ENCODE peak calls at places on chromosome 22, in six cellular contexts. One of them, this sample, is unnamed. For H3K27me3, the result is how much of the 10 kb centered on the place peaks cover.

GRCh38 chr22:50441428-50441993 is 33.3 kb downstream of the SBF1 start:
- DNase-seq in neuronal stem cell: no peak
- DNase-seq in IMR-90: no peak
- DNase-seq in mesenchymal stem cell: no peak
- DNase-seq in H1: no peak
- DNase-seq in mesendoderm: no peak
- DNase-seq in this sample: no peak

GRCh38 chr22:25736378-25737011 is 5.5 kb upstream of the MYO18B start:
- DNase-seq in neuronal stem cell: no peak
- DNase-seq in IMR-90: no peak
- DNase-seq in mesenchymal stem cell: no peak
- DNase-seq in H1: no peak
- DNase-seq in mesendoderm: no peak
- DNase-seq in this sample: no peak

GRCh38 chr22:19666663-19667593 is 47.4 kb upstream of the SEPTIN5 start:
- DNase-seq in neuronal stem cell: no peak
- DNase-seq in IMR-90: peak
- DNase-seq in mesenchymal stem cell: no peak
- DNase-seq in H1: no peak
- DNase-seq in mesendoderm: no peak
- DNase-seq in this sample: no peak

GRCh38 chr22:32100711-32101110 is 57.6 kb downstream of the SLC5A1 start:
- DNase-seq in neuronal stem cell: no peak
- DNase-seq in IMR-90: no peak
- DNase-seq in mesenchymal stem cell: no peak
- DNase-seq in H1: no peak
- DNase-seq in mesendoderm: no peak
- DNase-seq in this sample: no peak

GRCh38 chr22:49321477-49322055 is 506.1 kb downstream of the BRD1 start:
- DNase-seq in neuronal stem cell: no peak
- DNase-seq in IMR-90: no peak
- DNase-seq in mesenchymal stem cell: no peak
- DNase-seq in H1: peak
- DNase-seq in mesendoderm: no peak
- DNase-seq in this sample: peak

GRCh38 chr22:32050678-32051515 is 7.8 kb downstream of the SLC5A1 start:
- DNase-seq in neuronal stem cell: no peak
- DNase-seq in IMR-90: peak
- DNase-seq in mesenchymal stem cell: peak
- DNase-seq in H1: no peak
- DNase-seq in mesendoderm: peak
- DNase-seq in this sample: peak

GRCh38 chr22:32204856-32205722 is at the start of gene RFPL2:
- DNase-seq in neuronal stem cell: peak
- DNase-seq in IMR-90: peak
- DNase-seq in mesenchymal stem cell: peak
- DNase-seq in H1: peak
- DNase-seq in mesendoderm: peak
- DNase-seq in this sample: peak

GRCh38 chr22:22939537-22940368 is 52.1 kb downstream of the IGLL5 start:
- DNase-seq in neuronal stem cell: no peak
- DNase-seq in IMR-90: no peak
- DNase-seq in mesenchymal stem cell: no peak
- DNase-seq in H1: no peak
- DNase-seq in mesendoderm: no peak
- DNase-seq in this sample: no peak

DNA sequence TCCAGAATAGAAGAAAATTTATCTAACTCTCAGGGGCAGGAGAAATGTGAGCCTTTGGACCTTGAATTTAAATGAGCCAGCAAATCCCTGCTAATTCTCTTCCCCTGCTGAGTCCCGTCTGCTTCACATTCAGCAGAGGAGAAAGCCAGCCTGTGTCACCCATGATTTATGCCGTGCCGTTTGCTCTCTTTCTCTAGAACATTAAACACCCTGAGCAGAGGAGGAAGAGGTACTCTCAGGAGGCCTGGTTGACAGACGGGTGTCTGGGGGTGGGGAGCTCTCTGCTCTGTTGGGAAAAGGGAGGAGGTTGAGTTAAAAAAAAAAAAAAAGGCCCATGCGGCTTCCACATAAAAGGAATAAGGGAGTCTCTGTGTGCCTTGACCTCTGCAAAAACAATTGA is 11.3 kb upstream of the MTMR3 start:
- DNase-seq in neuronal stem cell: no peak
- DNase-seq in IMR-90: no peak
- DNase-seq in mesenchymal stem cell: peak
- DNase-seq in H1: peak
- DNase-seq in mesendoderm: peak
- DNase-seq in this sample: no peak
- H3K27me3 ChIP-seq in neuronal stem cell: under half
- H3K27me3 ChIP-seq in IMR-90: under half
- H3K27me3 ChIP-seq in mesenchymal stem cell: half or more
- H3K27me3 ChIP-seq in H1: under half
- H3K27me3 ChIP-seq in mesendoderm: under half
- H3K27me3 ChIP-seq in this sample: under half

DNA sequence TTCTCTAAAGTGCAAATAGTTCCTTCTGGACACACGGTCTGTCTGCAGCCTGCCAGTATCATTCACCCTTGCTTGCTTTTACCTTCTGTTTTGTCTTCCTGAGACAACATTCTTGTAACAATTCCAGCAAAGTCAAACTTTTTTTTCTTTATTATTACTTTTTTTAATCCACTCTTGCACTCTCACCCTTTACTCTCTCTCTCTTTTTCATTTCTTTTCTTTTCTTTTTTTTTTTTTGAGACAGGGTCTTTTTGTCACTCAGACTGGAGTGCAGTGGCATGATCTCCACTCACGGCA is 53.7 kb downstream of the MCHR1 start:
- DNase-seq in neuronal stem cell: no peak
- DNase-seq in IMR-90: no peak
- DNase-seq in mesenchymal stem cell: no peak
- DNase-seq in H1: no peak
- DNase-seq in mesendoderm: no peak
- DNase-seq in this sample: no peak
- H2BK5ac ChIP-seq in neuronal stem cell: no peak
- H2BK5ac ChIP-seq in IMR-90: no peak
- H2BK5ac ChIP-seq in mesenchymal stem cell: no peak
- H2BK5ac ChIP-seq in H1: peak
- H2BK5ac ChIP-seq in mesendoderm: no peak
- H2BK5ac ChIP-seq in this sample: no peak

GRCh38 chr22:38767313-38767712 is 11.5 kb upstream of the SUN2 start:
- DNase-seq in neuronal stem cell: no peak
- DNase-seq in IMR-90: no peak
- DNase-seq in mesenchymal stem cell: no peak
- DNase-seq in H1: no peak
- DNase-seq in mesendoderm: no peak
- DNase-seq in this sample: no peak

GRCh38 chr22:38762607-38763006 is 6.8 kb upstream of the SUN2 start:
- DNase-seq in neuronal stem cell: no peak
- DNase-seq in IMR-90: no peak
- DNase-seq in mesenchymal stem cell: no peak
- DNase-seq in H1: no peak
- DNase-seq in mesendoderm: no peak
- DNase-seq in this sample: no peak

GRCh38 chr22:38770257-38770949 is 14.6 kb upstream of the SUN2 start:
- DNase-seq in neuronal stem cell: no peak
- DNase-seq in IMR-90: no peak
- DNase-seq in mesenchymal stem cell: no peak
- DNase-seq in H1: no peak
- DNase-seq in mesendoderm: no peak
- DNase-seq in this sample: no peak

GRCh38 chr22:38768036-38768435 is 12.2 kb upstream of the SUN2 start:
- DNase-seq in neuronal stem cell: no peak
- DNase-seq in IMR-90: no peak
- DNase-seq in mesenchymal stem cell: no peak
- DNase-seq in H1: no peak
- DNase-seq in mesendoderm: no peak
- DNase-seq in this sample: no peak

DNA sequence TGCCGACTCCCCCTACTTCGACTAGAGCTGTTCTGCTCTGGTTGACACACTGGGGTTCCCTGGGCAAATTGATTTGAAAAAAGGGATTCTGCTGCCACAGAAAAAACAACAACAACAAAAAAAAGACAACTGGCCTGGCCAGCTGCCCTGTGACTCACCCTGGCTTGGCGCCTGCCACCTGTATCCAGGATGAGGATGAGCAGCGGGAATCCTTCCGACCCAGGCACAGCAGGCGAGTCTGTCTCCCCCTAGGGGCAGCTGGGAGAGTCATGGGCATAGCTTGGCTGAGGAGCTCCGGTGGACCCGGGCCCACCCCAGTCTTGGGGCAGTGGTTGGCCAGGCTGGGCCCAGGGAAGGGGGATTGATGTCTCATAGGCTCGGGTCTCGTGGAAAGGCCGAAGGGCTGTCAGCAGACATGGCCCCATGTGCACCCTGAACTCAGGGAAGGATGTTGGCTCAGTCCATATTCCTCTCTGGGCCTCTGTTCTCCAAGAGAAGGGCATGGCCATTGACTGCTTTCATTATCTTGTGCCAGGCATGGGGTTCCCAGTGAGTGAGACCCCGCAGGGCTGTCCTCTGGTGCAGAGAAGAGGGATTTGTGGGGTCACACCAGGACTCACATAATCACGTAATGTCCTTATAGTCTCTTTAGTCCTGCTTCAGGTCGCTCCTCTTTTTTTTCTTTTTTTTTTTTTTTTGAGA is 10.4 kb upstream of the SUN2 start:
- DNase-seq in neuronal stem cell: no peak
- DNase-seq in IMR-90: peak
- DNase-seq in mesenchymal stem cell: peak
- DNase-seq in H1: peak
- DNase-seq in mesendoderm: peak
- DNase-seq in this sample: peak
- H3K27me3 ChIP-seq in neuronal stem cell: under half
- H3K27me3 ChIP-seq in IMR-90: under half
- H3K27me3 ChIP-seq in mesenchymal stem cell: under half
- H3K27me3 ChIP-seq in H1: under half
- H3K27me3 ChIP-seq in mesendoderm: under half
- H3K27me3 ChIP-seq in this sample: under half

GRCh38 chr22:24191381-24191841 is 10.1 kb downstream of the SUSD2 start:
- DNase-seq in neuronal stem cell: no peak
- DNase-seq in IMR-90: no peak
- DNase-seq in mesenchymal stem cell: no peak
- DNase-seq in H1: peak
- DNase-seq in mesendoderm: no peak
- DNase-seq in this sample: peak
- H2BK5ac ChIP-seq in neuronal stem cell: no peak
- H2BK5ac ChIP-seq in IMR-90: no peak
- H2BK5ac ChIP-seq in mesenchymal stem cell: no peak
- H2BK5ac ChIP-seq in H1: no peak
- H2BK5ac ChIP-seq in mesendoderm: no peak
- H2BK5ac ChIP-seq in this sample: no peak

DNA sequence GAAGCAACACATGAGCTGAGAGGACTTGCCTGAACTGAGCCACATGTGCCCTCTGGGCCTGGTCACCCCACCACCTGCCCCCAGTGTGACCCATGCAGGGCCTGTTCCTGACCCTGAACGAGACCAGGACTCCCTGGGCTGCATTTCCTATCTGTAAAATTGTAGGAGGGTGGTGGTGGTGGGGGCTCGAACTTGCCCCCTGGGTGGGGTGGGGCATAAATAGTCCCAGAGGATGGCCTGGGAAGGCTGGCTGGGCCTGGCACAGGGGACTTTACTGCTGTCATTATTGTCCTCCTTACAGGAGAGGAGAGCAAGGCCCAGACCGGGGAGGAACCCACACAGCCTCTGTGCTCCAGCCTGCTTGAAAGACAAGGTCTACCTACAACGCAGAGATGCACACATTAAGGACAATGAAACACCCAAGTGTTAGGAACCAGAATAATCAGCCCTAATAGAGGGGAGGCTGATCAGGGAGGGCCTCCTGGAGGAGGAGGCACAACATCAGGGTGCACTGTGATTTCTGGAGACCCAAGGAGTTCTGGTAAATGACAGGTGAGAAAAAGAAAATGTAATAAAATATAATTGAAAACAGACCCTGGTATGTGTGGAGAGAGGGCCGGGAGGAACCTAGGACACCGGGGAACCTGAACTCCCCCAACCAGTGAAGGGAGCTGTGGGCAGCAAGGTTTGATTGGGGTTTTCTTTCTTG is 2.8 kb upstream of the AIFM3 start:
- DNase-seq in neuronal stem cell: no peak
- DNase-seq in IMR-90: no peak
- DNase-seq in mesenchymal stem cell: no peak
- DNase-seq in H1: no peak
- DNase-seq in mesendoderm: no peak
- DNase-seq in this sample: no peak
- H3K27me3 ChIP-seq in neuronal stem cell: under half
- H3K27me3 ChIP-seq in IMR-90: under half
- H3K27me3 ChIP-seq in mesenchymal stem cell: under half
- H3K27me3 ChIP-seq in H1: half or more
- H3K27me3 ChIP-seq in mesendoderm: under half
- H3K27me3 ChIP-seq in this sample: under half

DNA sequence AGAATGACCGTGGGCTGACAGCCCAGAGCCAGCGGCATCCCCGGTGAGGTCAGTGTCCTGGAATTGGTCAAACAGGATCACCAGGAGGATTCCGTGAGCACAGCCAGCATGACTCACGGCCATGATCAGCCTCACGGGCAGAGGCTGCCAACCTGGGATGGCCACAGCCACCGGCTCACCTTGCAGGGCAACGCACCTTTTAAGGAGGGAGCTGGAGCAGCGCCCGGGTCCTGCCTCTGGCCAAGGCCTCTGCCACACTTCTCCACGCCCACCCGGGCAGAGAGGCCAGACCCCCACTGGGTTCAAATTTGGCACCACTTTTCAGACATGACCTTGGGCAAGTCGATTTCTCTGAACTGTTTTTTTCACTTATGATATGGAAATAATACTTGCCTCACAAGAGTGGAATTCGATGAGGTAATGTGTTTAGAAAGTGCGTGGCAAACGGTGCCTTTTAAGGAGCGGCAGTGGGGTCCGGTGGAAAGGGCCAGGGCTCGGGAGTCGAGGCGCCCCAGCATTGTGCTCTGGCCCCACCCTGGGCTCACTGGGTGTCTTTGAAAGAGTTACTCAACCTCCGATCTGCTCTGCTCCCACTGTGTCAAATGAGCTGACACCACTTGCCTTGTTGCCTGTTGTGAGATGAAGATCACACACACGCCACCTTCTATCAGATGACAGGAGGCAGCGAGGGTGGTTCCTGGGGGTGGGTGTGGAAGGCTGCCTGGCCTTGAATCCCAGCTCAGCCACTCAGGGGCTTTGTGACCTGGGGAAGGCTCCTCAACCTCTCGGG is 16.0 kb downstream of the TXN2 start:
- DNase-seq in neuronal stem cell: no peak
- DNase-seq in IMR-90: peak
- DNase-seq in mesenchymal stem cell: peak
- DNase-seq in H1: no peak
- DNase-seq in mesendoderm: peak
- DNase-seq in this sample: no peak
- H2BK5ac ChIP-seq in neuronal stem cell: peak
- H2BK5ac ChIP-seq in IMR-90: peak
- H2BK5ac ChIP-seq in mesenchymal stem cell: peak
- H2BK5ac ChIP-seq in H1: peak
- H2BK5ac ChIP-seq in mesendoderm: no peak
- H2BK5ac ChIP-seq in this sample: no peak